ENCODE peak calls at places on chromosomes 12 and 14, in ten cellular contexts. Q is left ventricle myocardium inferior; C is pancreas; V is neuronal stem cell; E is body of pancreas; Z is PC-3; R is CD8-positive, alpha-beta T cell; X is GM23248; N is spleen; M is CD4-positive, CD25-positive, alpha-beta regulatory T cell. T is an unnamed sample. For H3K36me3, the result is how much of the 10 kb centered on the place peaks cover.

GRCh38 chr12:10235761-10236631 is 23.3 kb downstream of the GABARAPL1 start:
- DNase-seq in Q (no peak), C (no peak), V (no peak), E (peak), Z (peak), R (no peak), X (peak), N (no peak), M (peak), T (no peak)

GRCh38 chr12:67807808-67808207 is 159.3 kb downstream of the DYRK2 start:
- DNase-seq in Q (no peak), C (no peak), V (no peak), E (no peak), Z (peak), R (no peak), X (peak), N (no peak), M (no peak), T (no peak)

GRCh38 chr12:538731-539539 is 79.2 kb downstream of the B4GALNT3 start:
- DNase-seq in Q (peak), C (no peak), V (no peak), E (peak), Z (peak), R (peak), X (peak), N (peak), M (peak), T (peak)

GRCh38 chr14:95348395-95349080 is 28.8 kb upstream of the CLMN start:
- DNase-seq in Q (no peak), C (no peak), V (no peak), E (no peak), Z (no peak), R (no peak), X (no peak), N (no peak), M (no peak), T (no peak)

GRCh38 chr14:60686865-60687264 is 37.3 kb downstream of the SIX4 start:
- DNase-seq in Q (no peak), C (no peak), V (no peak), E (no peak), Z (no peak), R (no peak), X (no peak), N (no peak), M (no peak), T (no peak)

GRCh38 chr12:4978737-4979136 is 64.9 kb upstream of the KCNA5 start:
- DNase-seq in Q (no peak), C (no peak), V (no peak), E (no peak), Z (peak), R (no peak), X (peak), N (no peak), M (no peak), T (no peak)

GRCh38 chr12:93198086-93198485 is 179.6 kb upstream of the NUDT4 start:
- DNase-seq in Q (no peak), C (no peak), V (no peak), E (no peak), Z (peak), R (no peak), X (peak), N (no peak), M (no peak), T (no peak)

GRCh38 chr14:68173227-68173972 is 353.8 kb downstream of the RAD51B start:
- DNase-seq in Q (no peak), C (no peak), V (no peak), E (no peak), Z (no peak), R (no peak), X (peak), N (no peak), M (no peak), T (no peak)

GRCh38 chr12:19010087-19010486 is 119.4 kb upstream of the PLEKHA5 start:
- DNase-seq in Q (no peak), C (no peak), V (no peak), E (no peak), Z (no peak), R (no peak), X (no peak), N (no peak), M (no peak), T (no peak)

GRCh38 chr14:100904307-100905019 is 941 bp upstream of the RTL1 start:
- DNase-seq in Q (no peak), C (peak), V (peak), E (peak), Z (peak), R (no peak), X (peak), N (no peak), M (no peak), T (no peak)

GRCh38 chr12:122001379-122002209 is 20.1 kb upstream of the BCL7A start:
- DNase-seq in Q (no peak), C (no peak), V (peak), E (no peak), Z (no peak), R (no peak), X (no peak), N (no peak), M (no peak), T (no peak)

GRCh38 chr12:32918890-32919791 is 22.6 kb upstream of the PKP2 start:
- DNase-seq in Q (no peak), C (no peak), V (no peak), E (peak), Z (peak), R (no peak), X (peak), N (no peak), M (no peak), T (no peak)

GRCh38 chr14:33297565-33297964 is 358.9 kb downstream of the NPAS3 start:
- DNase-seq in Q (no peak), C (no peak), V (no peak), E (no peak), Z (no peak), R (no peak), X (no peak), N (no peak), M (no peak), T (no peak)

GRCh38 chr14:96002511-96002884 is 36.7 kb upstream of the C14orf132 start:
- DNase-seq in Q (no peak), C (no peak), V (no peak), E (no peak), Z (no peak), R (no peak), X (no peak), N (no peak), M (no peak), T (no peak)

GRCh38 chr12:15563683-15564082 is 225.5 kb downstream of the EPS8 start:
- DNase-seq in Q (no peak), C (no peak), V (no peak), E (no peak), Z (no peak), R (no peak), X (peak), N (no peak), M (no peak), T (no peak)

GRCh38 chr12:47889040-47889439 is 15.8 kb downstream of the VDR start:
- DNase-seq in Q (no peak), C (no peak), V (no peak), E (no peak), Z (no peak), R (no peak), X (peak), N (no peak), M (no peak), T (peak)

GRCh38 chr12:20492251-20492728 is 124.0 kb downstream of the PDE3A start:
- DNase-seq in Q (no peak), C (no peak), V (no peak), E (no peak), Z (peak), R (no peak), X (peak), N (no peak), M (no peak), T (no peak)

GRCh38 chr14:100375273-100375962 is 52.3 kb downstream of the SLC25A47 start:
- DNase-seq in Q (peak), C (no peak), V (no peak), E (peak), Z (peak), R (no peak), X (peak), N (peak), M (no peak), T (peak)

GRCh38 chr12:45655186-45655585 is 74.3 kb upstream of the ARID2 start:
- DNase-seq in Q (no peak), C (no peak), V (no peak), E (no peak), Z (peak), R (peak), X (no peak), N (no peak), M (peak), T (peak)

GRCh38 chr12:85779768-85780167 is 56.4 kb downstream of the RASSF9 start:
- DNase-seq in Q (no peak), C (no peak), V (no peak), E (no peak), Z (peak), R (no peak), X (no peak), N (no peak), M (no peak), T (no peak)

GRCh38 chr12:67509987-67510386 is 138.6 kb upstream of the DYRK2 start:
- DNase-seq in Q (no peak), C (no peak), V (no peak), E (no peak), Z (no peak), R (no peak), X (no peak), N (no peak), M (no peak), T (no peak)

GRCh38 chr12:81520064-81520945 is 238.8 kb downstream of the PPFIA2 start:
- DNase-seq in Q (no peak), C (no peak), V (no peak), E (no peak), Z (no peak), R (no peak), X (no peak), N (no peak), M (no peak), T (no peak)

GRCh38 chr14:20427231-20428009 is 8.5 kb downstream of the KLHL33 start:
- DNase-seq in Q (no peak), C (no peak), V (no peak), E (no peak), Z (peak), R (no peak), X (peak), N (no peak), M (no peak), T (no peak)

GRCh38 chr12:19967486-19967885 is 400.9 kb upstream of the PDE3A start:
- DNase-seq in Q (no peak), C (no peak), V (no peak), E (peak), Z (peak), R (no peak), X (peak), N (no peak), M (no peak), T (no peak)

GRCh38 chr12:88067301-88067700 is 38.1 kb upstream of the C12orf50 start:
- DNase-seq in Q (no peak), C (no peak), V (no peak), E (no peak), Z (no peak), R (no peak), X (no peak), N (no peak), M (no peak), T (no peak)

GRCh38 chr14:93797071-93797470 is 8.8 kb upstream of the PRIMA1 start:
- DNase-seq in Q (no peak), C (no peak), V (no peak), E (no peak), Z (no peak), R (no peak), X (no peak), N (no peak), M (no peak), T (no peak)

GRCh38 chr12:31204995-31205582 is 120.9 kb downstream of the SINHCAF start:
- DNase-seq in Q (no peak), C (no peak), V (no peak), E (no peak), Z (peak), R (no peak), X (peak), N (no peak), M (no peak), T (no peak)

GRCh38 chr14:52730708-52731111 is 744 bp downstream of the STYX start:
- DNase-seq in Q (no peak), C (no peak), V (no peak), E (no peak), Z (peak), R (no peak), X (peak), N (no peak), M (no peak), T (no peak)

GRCh38 chr14:52729925-52730707 is at the start of gene STYX:
- DNase-seq in Q (peak), C (peak), V (peak), E (peak), Z (peak), R (peak), X (peak), N (peak), M (peak), T (peak)

GRCh38 chr14:52733824-52734223 is 3.9 kb downstream of the STYX start:
- DNase-seq in Q (no peak), C (no peak), V (no peak), E (no peak), Z (no peak), R (no peak), X (no peak), N (no peak), M (no peak), T (no peak)

GRCh38 chr14:52724360-52724644 is 5.7 kb upstream of the STYX start:
- DNase-seq in Q (no peak), C (no peak), V (no peak), E (no peak), Z (no peak), R (no peak), X (no peak), N (no peak), M (no peak), T (no peak)

DNA sequence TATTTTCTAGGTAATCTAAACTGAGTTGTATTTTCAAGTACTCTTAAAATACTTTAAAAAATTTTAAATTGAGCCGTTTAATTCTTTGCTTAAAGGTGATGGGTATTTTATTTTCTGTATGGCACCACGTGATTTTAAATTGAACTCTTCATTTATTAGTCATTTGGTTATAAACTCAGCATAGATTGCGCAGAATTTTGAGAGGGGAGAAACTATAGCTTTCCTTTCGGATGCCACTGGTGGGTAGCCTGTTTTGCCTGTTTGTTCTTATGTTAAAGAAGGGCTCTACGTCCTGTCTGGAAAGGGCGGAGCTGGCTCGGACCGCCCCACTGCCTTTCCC is 411 bp upstream of the STYX start:
- DNase-seq in Q (no peak), C (no peak), V (no peak), E (no peak), Z (no peak), R (no peak), X (no peak), N (no peak), M (no peak), T (no peak)
- H3K4me3 ChIP-seq in Q (peak), C (no peak), V (no peak), E (no peak), Z (peak), R (peak), X (peak), N (peak), M (peak), T (peak)

GRCh38 chr14:23617539-23617938 is 18.6 kb upstream of the DHRS2 start:
- DNase-seq in Q (no peak), C (no peak), V (no peak), E (no peak), Z (no peak), R (no peak), X (no peak), N (no peak), M (no peak), T (no peak)
- H3K36me3 ChIP-seq in Q (under half), C (under half), V (under half), E (under half), Z (under half), R (under half), X (under half), N (under half), M (under half), T (under half)

GRCh38 chr12:94621662-94622359 is 28.5 kb downstream of the TMCC3 start:
- DNase-seq in Q (no peak), C (no peak), V (no peak), E (no peak), Z (peak), R (no peak), X (peak), N (no peak), M (no peak), T (peak)
- H3K27ac ChIP-seq in Q (peak), C (no peak), V (no peak), E (peak), Z (peak), R (peak), X (no peak), N (peak), M (peak), T (no peak)

DNA sequence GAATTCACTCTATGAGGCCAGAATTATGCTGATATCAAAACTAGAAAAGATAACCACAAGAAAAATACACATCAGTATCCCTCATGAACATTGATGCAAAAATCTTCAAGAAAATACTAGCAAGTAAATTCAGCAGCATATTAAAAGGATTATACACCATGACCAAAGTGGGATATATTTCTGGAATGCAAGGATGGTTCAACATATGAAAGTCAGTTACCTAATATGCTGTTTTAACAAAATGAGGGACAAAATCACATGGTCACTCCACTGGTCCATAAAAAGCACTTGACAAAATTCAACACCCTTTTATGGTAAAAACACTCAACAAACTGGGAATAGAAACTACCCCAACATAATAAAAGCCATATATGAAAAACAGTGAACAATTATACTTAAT is 40.3 kb downstream of the TECPR2 start:
- DNase-seq in Q (no peak), C (no peak), V (no peak), E (no peak), Z (no peak), R (no peak), X (peak), N (no peak), M (no peak), T (no peak)
- H3K4me3 ChIP-seq in Q (no peak), C (no peak), V (no peak), E (no peak), Z (no peak), R (no peak), X (no peak), N (no peak), M (no peak), T (no peak)

GRCh38 chr12:89216141-89216952 is 136.0 kb downstream of the DUSP6 start:
- DNase-seq in Q (no peak), C (no peak), V (no peak), E (no peak), Z (no peak), R (no peak), X (no peak), N (no peak), M (no peak), T (no peak)
- H3K36me3 ChIP-seq in Q (under half), C (under half), V (under half), E (under half), Z (under half), R (under half), X (under half), N (under half), M (under half), T (under half)

GRCh38 chr12:27517961-27518668 is 5.9 kb upstream of the PPFIBP1 start:
- DNase-seq in Q (no peak), C (no peak), V (no peak), E (no peak), Z (no peak), R (no peak), X (no peak), N (no peak), M (no peak), T (no peak)

GRCh38 chr12:27517532-27517931 is 6.5 kb upstream of the PPFIBP1 start:
- DNase-seq in Q (no peak), C (no peak), V (no peak), E (no peak), Z (no peak), R (no peak), X (no peak), N (no peak), M (no peak), T (no peak)

GRCh38 chr12:27515671-27516070 is 8.3 kb upstream of the PPFIBP1 start:
- DNase-seq in Q (no peak), C (no peak), V (no peak), E (no peak), Z (no peak), R (no peak), X (no peak), N (no peak), M (no peak), T (no peak)

GRCh38 chr12:27513155-27513824 is 10.7 kb upstream of the PPFIBP1 start:
- DNase-seq in Q (no peak), C (no peak), V (no peak), E (no peak), Z (no peak), R (no peak), X (no peak), N (no peak), M (no peak), T (no peak)

GRCh38 chr12:27516625-27517024 is 7.4 kb upstream of the PPFIBP1 start:
- DNase-seq in Q (no peak), C (no peak), V (no peak), E (no peak), Z (no peak), R (no peak), X (no peak), N (no peak), M (no peak), T (no peak)
- H3K27ac ChIP-seq in Q (no peak), C (no peak), V (no peak), E (no peak), Z (no peak), R (no peak), X (no peak), N (no peak), M (no peak), T (no peak)

GRCh38 chr12:71439362-71439612 is 311 bp upstream of the LGR5 start:
- DNase-seq in Q (no peak), C (no peak), V (no peak), E (no peak), Z (no peak), R (no peak), X (no peak), N (no peak), M (no peak), T (no peak)
- H3K4me3 ChIP-seq in Q (peak), C (no peak), V (peak), E (no peak), Z (peak), R (peak), X (peak), N (peak), M (peak), T (no peak)

GRCh38 chr12:27796093-27796492 is 16.1 kb upstream of the MANSC4 start:
- DNase-seq in Q (no peak), C (no peak), V (no peak), E (no peak), Z (no peak), R (no peak), X (no peak), N (no peak), M (no peak), T (no peak)
- H3K36me3 ChIP-seq in Q (half or more), C (under half), V (half or more), E (under half), Z (half or more), R (under half), X (half or more), N (half or more), M (half or more), T (under half)